ENCODE peak calls at places on chromosomes 5 and 9, in eight cellular contexts. One of them, this sample, is unnamed.
A peak's percentile ranks its signal among the peaks of the same experiment; 100 is the strongest.

GRCh38 chr9:37542488-37542887 is 33.7 kb downstream of the FBXO10 start:
- DNase-seq in right cardiac atrium: no peak
- DNase-seq in spleen: no peak
- DNase-seq in CD8-positive, alpha-beta memory T cell: no peak
- DNase-seq in HFF-Myc: no peak
- DNase-seq in dorsolateral prefrontal cortex: no peak
- DNase-seq in body of pancreas: no peak
- DNase-seq in Jurkat, Clone E6-1: no peak
- DNase-seq in this sample: no peak

GRCh38 chr5:113330533-113331200 is 104.1 kb downstream of the TSSK1B start:
- DNase-seq in right cardiac atrium: peak; percentile 49
- DNase-seq in spleen: no peak
- DNase-seq in CD8-positive, alpha-beta memory T cell: no peak
- DNase-seq in HFF-Myc: no peak
- DNase-seq in dorsolateral prefrontal cortex: no peak
- DNase-seq in body of pancreas: peak; percentile 23
- DNase-seq in Jurkat, Clone E6-1: peak; percentile 79
- DNase-seq in this sample: peak; percentile 25

GRCh38 chr5:14331377-14331776 is 188.2 kb downstream of the TRIO start:
- DNase-seq in right cardiac atrium: no peak
- DNase-seq in spleen: no peak
- DNase-seq in CD8-positive, alpha-beta memory T cell: no peak
- DNase-seq in HFF-Myc: no peak
- DNase-seq in dorsolateral prefrontal cortex: no peak
- DNase-seq in body of pancreas: no peak
- DNase-seq in Jurkat, Clone E6-1: no peak
- DNase-seq in this sample: no peak

GRCh38 chr9:25677301-25678146 is 720 bp downstream of the TUSC1 start:
- DNase-seq in right cardiac atrium: peak; percentile 91
- DNase-seq in spleen: peak; percentile 89
- DNase-seq in CD8-positive, alpha-beta memory T cell: no peak
- DNase-seq in HFF-Myc: no peak
- DNase-seq in dorsolateral prefrontal cortex: peak; percentile 67
- DNase-seq in body of pancreas: peak; percentile 90
- DNase-seq in Jurkat, Clone E6-1: no peak
- DNase-seq in this sample: peak; percentile 7

GRCh38 chr9:120542701-120543490 is 37.1 kb downstream of the CDK5RAP2 start:
- DNase-seq in right cardiac atrium: no peak
- DNase-seq in spleen: no peak
- DNase-seq in CD8-positive, alpha-beta memory T cell: no peak
- DNase-seq in HFF-Myc: no peak
- DNase-seq in dorsolateral prefrontal cortex: no peak
- DNase-seq in body of pancreas: no peak
- DNase-seq in Jurkat, Clone E6-1: no peak
- DNase-seq in this sample: no peak

GRCh38 chr5:9557696-9558095 is 11.8 kb upstream of the SEMA5A start:
- DNase-seq in right cardiac atrium: no peak
- DNase-seq in spleen: no peak
- DNase-seq in CD8-positive, alpha-beta memory T cell: no peak
- DNase-seq in HFF-Myc: no peak
- DNase-seq in dorsolateral prefrontal cortex: no peak
- DNase-seq in body of pancreas: no peak
- DNase-seq in Jurkat, Clone E6-1: no peak
- DNase-seq in this sample: no peak

GRCh38 chr5:34474573-34475021 is 181.5 kb upstream of the RAI14 start:
- DNase-seq in right cardiac atrium: no peak
- DNase-seq in spleen: no peak
- DNase-seq in CD8-positive, alpha-beta memory T cell: no peak
- DNase-seq in HFF-Myc: no peak
- DNase-seq in dorsolateral prefrontal cortex: no peak
- DNase-seq in body of pancreas: peak; percentile 42
- DNase-seq in Jurkat, Clone E6-1: peak; percentile 36
- DNase-seq in this sample: peak; percentile 52

GRCh38 chr5:87110721-87111120 is 157.0 kb upstream of the RASA1 start:
- DNase-seq in right cardiac atrium: no peak
- DNase-seq in spleen: no peak
- DNase-seq in CD8-positive, alpha-beta memory T cell: no peak
- DNase-seq in HFF-Myc: no peak
- DNase-seq in dorsolateral prefrontal cortex: no peak
- DNase-seq in body of pancreas: no peak
- DNase-seq in Jurkat, Clone E6-1: no peak
- DNase-seq in this sample: no peak

GRCh38 chr9:13567833-13568232 is 288.3 kb upstream of the MPDZ start:
- DNase-seq in right cardiac atrium: no peak
- DNase-seq in spleen: no peak
- DNase-seq in CD8-positive, alpha-beta memory T cell: no peak
- DNase-seq in HFF-Myc: no peak
- DNase-seq in dorsolateral prefrontal cortex: no peak
- DNase-seq in body of pancreas: no peak
- DNase-seq in Jurkat, Clone E6-1: no peak
- DNase-seq in this sample: no peak

GRCh38 chr9:13569706-13570423 is 290.4 kb upstream of the MPDZ start:
- DNase-seq in right cardiac atrium: no peak
- DNase-seq in spleen: no peak
- DNase-seq in CD8-positive, alpha-beta memory T cell: no peak
- DNase-seq in HFF-Myc: no peak
- DNase-seq in dorsolateral prefrontal cortex: no peak
- DNase-seq in body of pancreas: no peak
- DNase-seq in Jurkat, Clone E6-1: no peak
- DNase-seq in this sample: no peak

GRCh38 chr9:13570521-13570974 is 291.1 kb upstream of the MPDZ start:
- DNase-seq in right cardiac atrium: peak; percentile 14
- DNase-seq in spleen: no peak
- DNase-seq in CD8-positive, alpha-beta memory T cell: no peak
- DNase-seq in HFF-Myc: no peak
- DNase-seq in dorsolateral prefrontal cortex: no peak
- DNase-seq in body of pancreas: no peak
- DNase-seq in Jurkat, Clone E6-1: no peak
- DNase-seq in this sample: no peak

GRCh38 chr9:13568446-13568845 is 289.0 kb upstream of the MPDZ start:
- DNase-seq in right cardiac atrium: peak; percentile 35
- DNase-seq in spleen: no peak
- DNase-seq in CD8-positive, alpha-beta memory T cell: no peak
- DNase-seq in HFF-Myc: no peak
- DNase-seq in dorsolateral prefrontal cortex: no peak
- DNase-seq in body of pancreas: no peak
- DNase-seq in Jurkat, Clone E6-1: no peak
- DNase-seq in this sample: no peak

DNA sequence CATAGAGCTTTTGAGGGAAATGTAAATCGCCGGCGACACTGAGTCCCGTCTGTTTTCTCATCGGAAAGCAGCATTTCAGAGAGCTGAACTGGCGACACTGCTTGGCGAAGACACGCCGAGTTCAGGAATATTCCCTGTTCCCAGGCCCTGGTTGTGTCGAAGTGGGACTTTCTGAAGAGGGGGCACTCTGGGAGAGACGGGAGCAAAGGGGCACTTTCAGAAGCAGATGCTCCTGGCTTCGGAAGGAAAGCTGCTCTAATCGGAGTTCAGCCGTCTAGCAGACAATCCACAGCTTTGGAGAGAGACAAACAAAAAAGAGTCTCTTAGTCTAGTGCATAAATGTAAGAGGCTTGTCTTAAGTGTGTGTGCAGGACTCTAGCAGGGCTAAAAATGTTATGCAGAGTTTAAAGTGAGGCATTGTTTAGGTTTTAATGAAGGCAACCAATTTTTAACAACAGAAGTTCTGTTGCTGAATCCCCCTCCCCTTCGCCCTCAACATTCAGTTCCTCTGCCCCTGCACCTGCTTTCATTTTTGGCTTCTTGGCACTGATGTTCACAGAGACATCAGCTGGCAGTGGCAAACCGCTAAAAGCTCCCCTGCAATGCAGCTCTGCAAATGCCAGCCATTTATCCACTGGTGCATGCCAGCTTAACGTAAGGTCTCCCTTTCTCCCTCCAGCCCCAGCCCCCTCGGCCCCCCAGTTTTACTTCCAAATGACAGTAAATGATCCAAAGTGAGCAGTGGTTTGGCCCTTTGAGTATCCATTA is 289.5 kb upstream of the MPDZ start:
- DNase-seq in right cardiac atrium: peak; percentile 15
- DNase-seq in spleen: no peak
- DNase-seq in CD8-positive, alpha-beta memory T cell: no peak
- DNase-seq in HFF-Myc: no peak
- DNase-seq in dorsolateral prefrontal cortex: peak; percentile 48
- DNase-seq in body of pancreas: no peak
- DNase-seq in Jurkat, Clone E6-1: no peak
- DNase-seq in this sample: no peak
- H3K4me3 ChIP-seq in right cardiac atrium: peak overlapping the region; percentile 37
- H3K4me3 ChIP-seq in spleen: no peak overlapping the region
- H3K4me3 ChIP-seq in CD8-positive, alpha-beta memory T cell: no peak overlapping the region
- H3K4me3 ChIP-seq in HFF-Myc: no peak overlapping the region
- H3K4me3 ChIP-seq in dorsolateral prefrontal cortex: peak overlapping the region; percentile 26
- H3K4me3 ChIP-seq in body of pancreas: no peak overlapping the region
- H3K4me3 ChIP-seq in Jurkat, Clone E6-1: no peak overlapping the region
- H3K4me3 ChIP-seq in this sample: no peak overlapping the region

GRCh38 chr9:70630971-70631370 is 216.5 kb upstream of the KLF9 start:
- DNase-seq in right cardiac atrium: no peak
- DNase-seq in spleen: no peak
- DNase-seq in CD8-positive, alpha-beta memory T cell: no peak
- DNase-seq in HFF-Myc: no peak
- DNase-seq in dorsolateral prefrontal cortex: no peak
- DNase-seq in body of pancreas: no peak
- DNase-seq in Jurkat, Clone E6-1: no peak
- DNase-seq in this sample: no peak
- H3K4me3 ChIP-seq in right cardiac atrium: no peak overlapping the region
- H3K4me3 ChIP-seq in spleen: no peak overlapping the region
- H3K4me3 ChIP-seq in CD8-positive, alpha-beta memory T cell: no peak overlapping the region
- H3K4me3 ChIP-seq in HFF-Myc: no peak overlapping the region
- H3K4me3 ChIP-seq in dorsolateral prefrontal cortex: no peak overlapping the region
- H3K4me3 ChIP-seq in body of pancreas: no peak overlapping the region
- H3K4me3 ChIP-seq in Jurkat, Clone E6-1: no peak overlapping the region
- H3K4me3 ChIP-seq in this sample: no peak overlapping the region

GRCh38 chr9:93187574-93187973 is 3.6 kb downstream of the WNK2 start:
- DNase-seq in right cardiac atrium: no peak
- DNase-seq in spleen: no peak
- DNase-seq in CD8-positive, alpha-beta memory T cell: no peak
- DNase-seq in HFF-Myc: no peak
- DNase-seq in dorsolateral prefrontal cortex: no peak
- DNase-seq in body of pancreas: peak; percentile 20
- DNase-seq in Jurkat, Clone E6-1: no peak
- DNase-seq in this sample: no peak

GRCh38 chr9:93187047-93187446 is 3.1 kb downstream of the WNK2 start:
- DNase-seq in right cardiac atrium: peak; percentile 55
- DNase-seq in spleen: no peak
- DNase-seq in CD8-positive, alpha-beta memory T cell: no peak
- DNase-seq in HFF-Myc: no peak
- DNase-seq in dorsolateral prefrontal cortex: no peak
- DNase-seq in body of pancreas: peak; percentile 36
- DNase-seq in Jurkat, Clone E6-1: no peak
- DNase-seq in this sample: no peak

GRCh38 chr9:93189369-93190132 is 5.6 kb downstream of the WNK2 start:
- DNase-seq in right cardiac atrium: peak; percentile 55
- DNase-seq in spleen: no peak
- DNase-seq in CD8-positive, alpha-beta memory T cell: no peak
- DNase-seq in HFF-Myc: no peak
- DNase-seq in dorsolateral prefrontal cortex: no peak
- DNase-seq in body of pancreas: peak; percentile 23
- DNase-seq in Jurkat, Clone E6-1: no peak
- DNase-seq in this sample: no peak

GRCh38 chr9:93190133-93190525 is 6.2 kb downstream of the WNK2 start:
- DNase-seq in right cardiac atrium: no peak
- DNase-seq in spleen: no peak
- DNase-seq in CD8-positive, alpha-beta memory T cell: no peak
- DNase-seq in HFF-Myc: no peak
- DNase-seq in dorsolateral prefrontal cortex: no peak
- DNase-seq in body of pancreas: no peak
- DNase-seq in Jurkat, Clone E6-1: no peak
- DNase-seq in this sample: no peak

DNA sequence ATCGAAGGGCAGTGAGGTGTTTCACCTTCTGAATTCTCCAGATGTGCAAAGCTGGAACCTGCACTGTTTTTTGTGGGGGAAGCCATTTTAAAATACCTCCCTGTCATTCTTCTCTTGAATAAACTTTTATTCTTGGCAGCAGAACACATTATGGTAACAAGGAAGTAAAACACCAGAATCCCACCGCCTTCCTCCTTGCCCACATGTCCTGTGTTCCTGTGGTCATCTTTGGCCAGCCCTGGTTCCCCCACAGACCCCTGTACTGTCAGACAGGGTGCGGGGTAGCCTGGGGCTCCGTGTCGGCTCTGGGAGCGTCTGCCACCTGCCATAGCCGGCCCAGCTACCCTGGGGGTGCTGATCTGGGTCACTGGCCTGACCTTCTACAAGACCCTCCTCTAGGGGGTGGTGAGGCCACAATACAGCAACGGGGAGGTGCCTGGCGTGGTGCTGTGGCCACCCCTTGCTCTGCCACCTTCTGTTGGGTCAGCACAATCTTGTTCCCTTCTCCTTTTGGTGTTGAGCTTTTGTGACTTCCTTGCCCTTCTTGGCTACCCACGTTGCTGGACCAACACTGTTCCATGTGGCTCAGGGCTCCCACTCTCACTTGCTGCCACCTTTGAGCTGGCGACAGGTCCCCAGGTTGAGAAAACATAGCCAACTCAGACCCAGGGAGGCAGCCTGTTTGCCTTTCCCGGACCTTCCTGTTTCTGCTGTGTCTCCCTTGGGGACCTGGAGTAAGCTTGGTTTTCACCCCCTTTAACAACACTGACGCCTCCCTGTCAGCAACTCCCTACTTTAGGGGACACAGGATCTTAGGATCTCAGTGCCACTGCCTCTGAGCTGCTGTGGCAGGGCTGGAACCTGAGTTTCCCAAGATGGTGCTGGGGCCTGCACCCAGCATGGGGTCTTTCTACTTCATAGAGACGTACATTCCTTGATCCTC is 4.8 kb downstream of the WNK2 start:
- DNase-seq in right cardiac atrium: no peak
- DNase-seq in spleen: no peak
- DNase-seq in CD8-positive, alpha-beta memory T cell: no peak
- DNase-seq in HFF-Myc: no peak
- DNase-seq in dorsolateral prefrontal cortex: no peak
- DNase-seq in body of pancreas: peak; percentile 34
- DNase-seq in Jurkat, Clone E6-1: no peak
- DNase-seq in this sample: no peak
- H3K4me3 ChIP-seq in right cardiac atrium: no peak overlapping the region
- H3K4me3 ChIP-seq in spleen: no peak overlapping the region
- H3K4me3 ChIP-seq in CD8-positive, alpha-beta memory T cell: no peak overlapping the region
- H3K4me3 ChIP-seq in HFF-Myc: no peak overlapping the region
- H3K4me3 ChIP-seq in dorsolateral prefrontal cortex: no peak overlapping the region
- H3K4me3 ChIP-seq in body of pancreas: no peak overlapping the region
- H3K4me3 ChIP-seq in Jurkat, Clone E6-1: no peak overlapping the region
- H3K4me3 ChIP-seq in this sample: no peak overlapping the region

GRCh38 chr5:102865171-102865509 is 110.0 kb downstream of the PAM start:
- DNase-seq in right cardiac atrium: no peak
- DNase-seq in spleen: no peak
- DNase-seq in CD8-positive, alpha-beta memory T cell: no peak
- DNase-seq in HFF-Myc: no peak
- DNase-seq in dorsolateral prefrontal cortex: no peak
- DNase-seq in body of pancreas: no peak
- DNase-seq in Jurkat, Clone E6-1: no peak
- DNase-seq in this sample: no peak

GRCh38 chr5:102866315-102866693 is 111.2 kb downstream of the PAM start:
- DNase-seq in right cardiac atrium: no peak
- DNase-seq in spleen: no peak
- DNase-seq in CD8-positive, alpha-beta memory T cell: no peak
- DNase-seq in HFF-Myc: no peak
- DNase-seq in dorsolateral prefrontal cortex: no peak
- DNase-seq in body of pancreas: no peak
- DNase-seq in Jurkat, Clone E6-1: no peak
- DNase-seq in this sample: no peak

GRCh38 chr5:102865510-102866314 is 110.6 kb downstream of the PAM start:
- DNase-seq in right cardiac atrium: peak; percentile 82
- DNase-seq in spleen: peak; percentile 89
- DNase-seq in CD8-positive, alpha-beta memory T cell: peak; percentile 5
- DNase-seq in HFF-Myc: no peak
- DNase-seq in dorsolateral prefrontal cortex: peak; percentile 47
- DNase-seq in body of pancreas: peak; percentile 58
- DNase-seq in Jurkat, Clone E6-1: no peak
- DNase-seq in this sample: peak; percentile 79

GRCh38 chr5:102867999-102868662 is 113.0 kb downstream of the PAM start:
- DNase-seq in right cardiac atrium: no peak
- DNase-seq in spleen: no peak
- DNase-seq in CD8-positive, alpha-beta memory T cell: no peak
- DNase-seq in HFF-Myc: no peak
- DNase-seq in dorsolateral prefrontal cortex: no peak
- DNase-seq in body of pancreas: no peak
- DNase-seq in Jurkat, Clone E6-1: no peak
- DNase-seq in this sample: no peak

GRCh38 chr5:102869230-102869629 is 114.1 kb downstream of the PAM start:
- DNase-seq in right cardiac atrium: no peak
- DNase-seq in spleen: no peak
- DNase-seq in CD8-positive, alpha-beta memory T cell: no peak
- DNase-seq in HFF-Myc: no peak
- DNase-seq in dorsolateral prefrontal cortex: no peak
- DNase-seq in body of pancreas: no peak
- DNase-seq in Jurkat, Clone E6-1: no peak
- DNase-seq in this sample: no peak
- H3K4me3 ChIP-seq in right cardiac atrium: peak overlapping the region; percentile 49
- H3K4me3 ChIP-seq in spleen: no peak overlapping the region
- H3K4me3 ChIP-seq in CD8-positive, alpha-beta memory T cell: no peak overlapping the region
- H3K4me3 ChIP-seq in HFF-Myc: no peak overlapping the region
- H3K4me3 ChIP-seq in dorsolateral prefrontal cortex: no peak overlapping the region
- H3K4me3 ChIP-seq in body of pancreas: no peak overlapping the region
- H3K4me3 ChIP-seq in Jurkat, Clone E6-1: no peak overlapping the region
- H3K4me3 ChIP-seq in this sample: no peak overlapping the region

This sample was measured in AG09309.